ENCODE peak calls at places on chromosomes 11 and 22, in six cellular contexts. H, B, J, Q, Y and R are unnamed samples.

GRCh38 chr22:32020117-32020516 is 22.9 kb upstream of the SLC5A1 start:
- DNase-seq in H (peak; percentile 82), B (no peak), J (no peak), Q (no peak), Y (peak; percentile 38), R (no peak)

GRCh38 chr11:6911946-6912345 is 8.9 kb upstream of the OR2D3 start:
- DNase-seq in H (no peak), B (no peak), J (no peak), Q (no peak), Y (no peak), R (no peak)

GRCh38 chr11:120334332-120334731 is 1.9 kb upstream of the ARHGEF12 start:
- DNase-seq in H (no peak), B (no peak), J (no peak), Q (no peak), Y (no peak), R (no peak)

GRCh38 chr11:119066481-119066880 is 1.1 kb upstream of the VPS11 start:
- DNase-seq in H (no peak), B (no peak), J (no peak), Q (no peak), Y (peak; percentile 12), R (no peak)

GRCh38 chr22:49392841-49393510 is 434.7 kb downstream of the BRD1 start:
- DNase-seq in H (no peak), B (no peak), J (peak; percentile 13), Q (no peak), Y (no peak), R (no peak)

GRCh38 chr11:64372021-64372420 is 13.1 kb downstream of the RPS6KA4 start:
- DNase-seq in H (no peak), B (no peak), J (no peak), Q (no peak), Y (no peak), R (no peak)

GRCh38 chr22:19610518-19611253 is 86.5 kb upstream of the CLDN5 start:
- DNase-seq in H (no peak), B (no peak), J (peak; percentile 48), Q (no peak), Y (no peak), R (no peak)

GRCh38 chr11:96267001-96267489 is 76.0 kb downstream of the MAML2 start:
- DNase-seq in H (no peak), B (no peak), J (no peak), Q (no peak), Y (no peak), R (no peak)

GRCh38 chr11:86151188-86152005 is 82.5 kb upstream of the PICALM start:
- DNase-seq in H (no peak), B (no peak), J (peak; percentile 90), Q (peak; percentile 47), Y (peak; percentile 49), R (no peak)

GRCh38 chr11:58028687-58029411 is 1.9 kb upstream of the OR6Q1 start:
- DNase-seq in H (peak; percentile 5), B (no peak), J (no peak), Q (no peak), Y (no peak), R (no peak)

GRCh38 chr22:40076702-40077645 is 82.2 kb downstream of the FAM83F start:
- DNase-seq in H (no peak), B (no peak), J (no peak), Q (no peak), Y (peak; percentile 46), R (no peak)

GRCh38 chr22:32120603-32121002 is 38.5 kb downstream of the C22orf42 start:
- DNase-seq in H (no peak), B (no peak), J (no peak), Q (no peak), Y (no peak), R (no peak)

GRCh38 chr11:47511927-47512326 is 41.0 kb downstream of the CELF1 start:
- DNase-seq in H (no peak), B (no peak), J (no peak), Q (no peak), Y (no peak), R (no peak)

GRCh38 chr22:43133401-43133800 is 9.8 kb downstream of the MCAT start:
- DNase-seq in H (no peak), B (no peak), J (no peak), Q (no peak), Y (no peak), R (no peak)

GRCh38 chr11:25758145-25758661 is 573.7 kb upstream of the ANO3 start:
- DNase-seq in H (no peak), B (no peak), J (no peak), Q (no peak), Y (no peak), R (no peak)

GRCh38 chr22:20432244-20432686 is 5.4 kb downstream of the SCARF2 start:
- DNase-seq in H (no peak), B (no peak), J (peak; percentile 56), Q (no peak), Y (no peak), R (no peak)

GRCh38 chr11:33027846-33028536 is 11.4 kb upstream of the TCP11L1 start:
- DNase-seq in H (no peak), B (no peak), J (no peak), Q (no peak), Y (peak; percentile 51), R (no peak)

GRCh38 chr11:11148104-11148509 is 204.9 kb downstream of the CSNK2A3 start:
- DNase-seq in H (peak; percentile 29), B (no peak), J (peak; percentile 93), Q (peak; percentile 67), Y (peak; percentile 96), R (peak; percentile 14)

GRCh38 chr22:43262990-43263644 is 76.2 kb upstream of the TTLL12 start:
- DNase-seq in H (peak; percentile 41), B (no peak), J (no peak), Q (no peak), Y (no peak), R (no peak)

GRCh38 chr22:22322792-22323191 is 78.2 kb downstream of the VPREB1 start:
- DNase-seq in H (no peak), B (no peak), J (no peak), Q (no peak), Y (no peak), R (no peak)

GRCh38 chr11:132134322-132134721 is 763.9 kb downstream of the NTM start:
- DNase-seq in H (no peak), B (no peak), J (no peak), Q (no peak), Y (peak; percentile 20), R (no peak)

GRCh38 chr11:119284344-119285157 is 32.4 kb downstream of the MCAM start:
- DNase-seq in H (peak; percentile 53), B (no peak), J (no peak), Q (no peak), Y (peak; percentile 53), R (peak; percentile 54)

GRCh38 chr22:37240240-37240940 is 3.7 kb downstream of the RAC2 start:
- DNase-seq in H (no peak), B (no peak), J (peak; percentile 67), Q (no peak), Y (no peak), R (no peak)

GRCh38 chr11:64060861-64061444 is 25.2 kb downstream of the FLRT1 start:
- DNase-seq in H (peak; percentile 16), B (peak; percentile 38), J (peak; percentile 87), Q (peak; percentile 66), Y (peak; percentile 69), R (peak; percentile 65)

GRCh38 chr11:103359221-103359620 is 250.0 kb downstream of the DYNC2H1 start:
- DNase-seq in H (no peak), B (no peak), J (no peak), Q (no peak), Y (no peak), R (no peak)

GRCh38 chr11:102462610-102463009 is 10.0 kb upstream of the TMEM123 start:
- DNase-seq in H (no peak), B (no peak), J (no peak), Q (no peak), Y (no peak), R (no peak)

GRCh38 chr11:8036986-8037385 is 44.0 kb upstream of the TUB start:
- DNase-seq in H (no peak), B (no peak), J (no peak), Q (no peak), Y (no peak), R (no peak)

GRCh38 chr11:119484741-119485605 is 62.0 kb upstream of the THY1 start:
- DNase-seq in H (peak; percentile 16), B (no peak), J (no peak), Q (no peak), Y (no peak), R (no peak)

GRCh38 chr11:43549624-43550023 is 130.9 kb upstream of the HSD17B12 start:
- DNase-seq in H (no peak), B (no peak), J (no peak), Q (no peak), Y (no peak), R (no peak)
- H3K27me3 ChIP-seq in H (peaks cover 12% of the 10 kb centered on the region), B (no peaks in the 10 kb centered on the region), J (no peaks in the 10 kb centered on the region), Q (peaks cover 36% of the 10 kb centered on the region), Y (peaks cover 44% of the 10 kb centered on the region), R (peaks cover 40% of the 10 kb centered on the region)

DNA sequence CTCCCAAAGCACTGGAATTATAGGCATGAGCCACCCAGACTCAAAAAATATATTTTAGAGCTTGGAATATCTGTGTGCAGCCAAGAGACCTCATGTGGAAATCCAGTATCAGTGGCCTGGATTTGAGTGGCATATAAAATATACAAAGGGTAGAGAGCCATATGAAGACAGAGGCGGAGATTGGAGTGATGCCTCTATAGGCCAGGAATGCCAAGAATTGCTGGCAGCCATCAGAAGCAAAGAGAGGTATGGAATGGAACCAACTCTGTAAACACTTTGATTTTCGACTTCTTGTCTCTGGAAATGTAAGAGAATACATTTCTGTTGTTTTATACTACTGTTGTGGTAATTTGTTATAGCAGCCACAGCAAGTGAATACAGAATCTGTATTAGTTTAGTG is 123.0 kb downstream of the PLEKHA7 start:
- DNase-seq in H (no peak), B (no peak), J (no peak), Q (no peak), Y (no peak), R (no peak)
- H3K4me3 ChIP-seq in H (no peak overlapping the region), B (no peak overlapping the region), J (no peak overlapping the region), Q (no peak overlapping the region), Y (no peak overlapping the region), R (no peak overlapping the region)

GRCh38 chr11:121389651-121390050 is 62.5 kb upstream of the SORL1 start:
- DNase-seq in H (no peak), B (no peak), J (no peak), Q (peak; percentile 45), Y (no peak), R (no peak)
- H3K4me1 ChIP-seq in H (no peaks in the 10 kb centered on the region), B (no peaks in the 10 kb centered on the region), J (no peaks in the 10 kb centered on the region), Q (peaks cover 6% of the 10 kb centered on the region), Y (no peaks in the 10 kb centered on the region), R (no peaks in the 10 kb centered on the region)

DNA sequence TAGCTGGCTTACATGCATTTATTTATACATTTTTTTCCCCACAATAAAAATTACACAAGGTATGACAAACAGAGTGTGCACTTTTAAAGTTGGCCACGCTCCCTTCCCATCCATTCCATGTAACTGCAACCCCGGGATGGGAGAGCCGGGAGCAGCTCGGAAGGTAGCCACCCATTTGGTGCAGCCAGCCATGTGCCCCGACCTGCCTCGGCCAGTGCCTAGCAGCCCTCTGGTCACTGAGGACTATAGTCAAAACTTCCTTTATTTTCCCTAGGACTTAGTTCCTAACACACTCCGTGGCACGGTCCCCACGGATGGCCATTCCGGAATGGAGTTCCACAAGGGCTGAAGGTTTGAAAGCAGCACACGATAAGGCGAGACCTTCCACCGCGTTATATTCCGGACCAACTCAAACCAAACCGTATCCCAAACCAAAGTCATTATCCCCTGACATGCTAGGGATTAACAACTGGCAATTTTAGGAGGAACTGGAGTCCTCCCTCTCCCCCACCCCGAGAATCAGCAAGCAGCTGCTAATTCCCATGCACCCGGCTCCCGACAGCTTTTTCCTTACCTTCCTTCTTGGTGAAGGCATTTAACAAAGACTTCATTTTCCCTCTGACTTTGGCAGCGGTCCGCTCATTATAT is 426.4 kb downstream of the SHANK2 start:
- DNase-seq in H (no peak), B (no peak), J (no peak), Q (no peak), Y (no peak), R (no peak)
- H3K27me3 ChIP-seq in H (no peaks in the 10 kb centered on the region), B (no peaks in the 10 kb centered on the region), J (no peaks in the 10 kb centered on the region), Q (peaks cover 47% of the 10 kb centered on the region), Y (peaks cover 3% of the 10 kb centered on the region), R (peaks cover 72% of the 10 kb centered on the region)